ENCODE peak calls at places on chromosome 16, in six cellular contexts. One of them, this sample, is unnamed.

GRCh38 chr16:88065747-88066142 is 114.5 kb downstream of the BANP start:
- DNase-seq in lower leg skin: no peak
- DNase-seq in uterus: no peak
- DNase-seq in upper lobe of right lung: no peak
- DNase-seq in heart left ventricle: peak
- DNase-seq in AG04450: no peak
- DNase-seq in this sample: no peak

GRCh38 chr16:75085556-75085955 is 31.0 kb downstream of the LDHD start:
- DNase-seq in lower leg skin: no peak
- DNase-seq in uterus: no peak
- DNase-seq in upper lobe of right lung: no peak
- DNase-seq in heart left ventricle: no peak
- DNase-seq in AG04450: no peak
- DNase-seq in this sample: no peak

GRCh38 chr16:84141143-84141670 is 3.8 kb downstream of the HSDL1 start:
- DNase-seq in lower leg skin: no peak
- DNase-seq in uterus: no peak
- DNase-seq in upper lobe of right lung: no peak
- DNase-seq in heart left ventricle: no peak
- DNase-seq in AG04450: no peak
- DNase-seq in this sample: no peak

GRCh38 chr16:28951410-28951943 is 740 bp downstream of the NFATC2IP start:
- DNase-seq in lower leg skin: peak
- DNase-seq in uterus: peak
- DNase-seq in upper lobe of right lung: no peak
- DNase-seq in heart left ventricle: no peak
- DNase-seq in AG04450: no peak
- DNase-seq in this sample: no peak

GRCh38 chr16:49793244-49793643 is 62.7 kb downstream of the ZNF423 start:
- DNase-seq in lower leg skin: no peak
- DNase-seq in uterus: no peak
- DNase-seq in upper lobe of right lung: no peak
- DNase-seq in heart left ventricle: no peak
- DNase-seq in AG04450: no peak
- DNase-seq in this sample: no peak

GRCh38 chr16:27318399-27319256 is 4.9 kb downstream of the IL4R start:
- DNase-seq in lower leg skin: no peak
- DNase-seq in uterus: peak
- DNase-seq in upper lobe of right lung: peak
- DNase-seq in heart left ventricle: peak
- DNase-seq in AG04450: no peak
- DNase-seq in this sample: peak

GRCh38 chr16:200388-200787 is 20.1 kb downstream of the HBQ1 start:
- DNase-seq in lower leg skin: no peak
- DNase-seq in uterus: no peak
- DNase-seq in upper lobe of right lung: no peak
- DNase-seq in heart left ventricle: no peak
- DNase-seq in AG04450: no peak
- DNase-seq in this sample: no peak

GRCh38 chr16:85425061-85425662 is 188.0 kb upstream of the GSE1 start:
- DNase-seq in lower leg skin: no peak
- DNase-seq in uterus: peak
- DNase-seq in upper lobe of right lung: peak
- DNase-seq in heart left ventricle: no peak
- DNase-seq in AG04450: no peak
- DNase-seq in this sample: no peak

GRCh38 chr16:28237754-28238357 is 26.1 kb upstream of the XPO6 start:
- DNase-seq in lower leg skin: no peak
- DNase-seq in uterus: no peak
- DNase-seq in upper lobe of right lung: no peak
- DNase-seq in heart left ventricle: no peak
- DNase-seq in AG04450: no peak
- DNase-seq in this sample: no peak

GRCh38 chr16:55325458-55326109 is 1.6 kb downstream of the IRX6 start:
- DNase-seq in lower leg skin: no peak
- DNase-seq in uterus: no peak
- DNase-seq in upper lobe of right lung: no peak
- DNase-seq in heart left ventricle: no peak
- DNase-seq in AG04450: no peak
- DNase-seq in this sample: no peak

GRCh38 chr16:55324491-55325447 is 766 bp downstream of the IRX6 start:
- DNase-seq in lower leg skin: peak
- DNase-seq in uterus: no peak
- DNase-seq in upper lobe of right lung: peak
- DNase-seq in heart left ventricle: no peak
- DNase-seq in AG04450: no peak
- DNase-seq in this sample: no peak

GRCh38 chr16:55326261-55326802 is 2.3 kb downstream of the IRX6 start:
- DNase-seq in lower leg skin: no peak
- DNase-seq in uterus: no peak
- DNase-seq in upper lobe of right lung: no peak
- DNase-seq in heart left ventricle: no peak
- DNase-seq in AG04450: no peak
- DNase-seq in this sample: no peak

GRCh38 chr16:55322327-55322726 is 1.7 kb upstream of the IRX6 start:
- DNase-seq in lower leg skin: no peak
- DNase-seq in uterus: no peak
- DNase-seq in upper lobe of right lung: no peak
- DNase-seq in heart left ventricle: no peak
- DNase-seq in AG04450: no peak
- DNase-seq in this sample: no peak

GRCh38 chr16:55323637-55324490 is at the start of gene IRX6:
- DNase-seq in lower leg skin: peak
- DNase-seq in uterus: no peak
- DNase-seq in upper lobe of right lung: peak
- DNase-seq in heart left ventricle: no peak
- DNase-seq in AG04450: no peak
- DNase-seq in this sample: no peak
- TF ChIP-seq CTCF in lower leg skin: no peak
- TF ChIP-seq CTCF in uterus: no peak
- TF ChIP-seq CTCF in upper lobe of right lung: peak
- TF ChIP-seq CTCF in heart left ventricle: peak
- TF ChIP-seq CTCF in AG04450: no peak
- TF ChIP-seq CTCF in this sample: peak

GRCh38 chr16:69133555-69133954 is 1.1 kb downstream of the UTP4 start:
- DNase-seq in lower leg skin: no peak
- DNase-seq in uterus: no peak
- DNase-seq in upper lobe of right lung: no peak
- DNase-seq in heart left ventricle: no peak
- DNase-seq in AG04450: no peak
- DNase-seq in this sample: no peak

GRCh38 chr16:69130461-69130860 is 1.9 kb downstream of the CHTF8 start:
- DNase-seq in lower leg skin: no peak
- DNase-seq in uterus: no peak
- DNase-seq in upper lobe of right lung: no peak
- DNase-seq in heart left ventricle: no peak
- DNase-seq in AG04450: no peak
- DNase-seq in this sample: no peak

GRCh38 chr16:69131749-69132423 is 502 bp downstream of the CHTF8 start:
- DNase-seq in lower leg skin: peak
- DNase-seq in uterus: peak
- DNase-seq in upper lobe of right lung: peak
- DNase-seq in heart left ventricle: peak
- DNase-seq in AG04450: peak
- DNase-seq in this sample: peak

GRCh38 chr16:69131167-69131748 is 1.1 kb downstream of the CHTF8 start:
- DNase-seq in lower leg skin: no peak
- DNase-seq in uterus: no peak
- DNase-seq in upper lobe of right lung: peak
- DNase-seq in heart left ventricle: no peak
- DNase-seq in AG04450: no peak
- DNase-seq in this sample: peak

GRCh38 chr16:69132424-69133252 is at the start of the genes CHTF8 and UTP4:
- DNase-seq in lower leg skin: peak
- DNase-seq in uterus: peak
- DNase-seq in upper lobe of right lung: peak
- DNase-seq in heart left ventricle: peak
- DNase-seq in AG04450: peak
- DNase-seq in this sample: peak
- TF ChIP-seq CTCF in lower leg skin: no peak
- TF ChIP-seq CTCF in uterus: peak
- TF ChIP-seq CTCF in upper lobe of right lung: no peak
- TF ChIP-seq CTCF in heart left ventricle: no peak
- TF ChIP-seq CTCF in AG04450: no peak
- TF ChIP-seq CTCF in this sample: no peak

DNA sequence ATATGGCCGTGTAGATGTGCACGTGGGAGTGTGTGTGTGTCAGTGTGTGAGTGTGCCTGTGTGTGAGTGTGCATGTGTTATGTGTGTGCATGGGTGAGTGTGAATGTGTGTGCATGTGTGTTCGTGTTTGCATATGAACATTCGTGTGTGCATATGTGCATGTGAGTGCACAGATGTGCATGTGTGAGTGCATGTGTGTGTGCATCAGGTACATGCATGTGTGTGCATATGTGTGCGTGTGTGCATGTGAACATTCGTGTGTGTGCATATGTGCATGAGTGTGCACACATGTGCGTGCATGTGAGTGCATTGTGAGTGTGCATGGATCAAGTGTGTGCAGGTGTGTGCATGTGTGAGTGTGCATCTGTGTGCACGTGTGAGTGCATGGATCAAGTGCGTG is 2.5 kb upstream of the TPSAB1 start:
- DNase-seq in lower leg skin: no peak
- DNase-seq in uterus: no peak
- DNase-seq in upper lobe of right lung: no peak
- DNase-seq in heart left ventricle: no peak
- DNase-seq in AG04450: no peak
- DNase-seq in this sample: no peak
- TF ChIP-seq CTCF in lower leg skin: no peak
- TF ChIP-seq CTCF in uterus: no peak
- TF ChIP-seq CTCF in upper lobe of right lung: no peak
- TF ChIP-seq CTCF in heart left ventricle: no peak
- TF ChIP-seq CTCF in AG04450: no peak
- TF ChIP-seq CTCF in this sample: no peak

GRCh38 chr16:1764971-1765370 is 6.4 kb downstream of the NME3 start:
- DNase-seq in lower leg skin: no peak
- DNase-seq in uterus: no peak
- DNase-seq in upper lobe of right lung: no peak
- DNase-seq in heart left ventricle: no peak
- DNase-seq in AG04450: no peak
- DNase-seq in this sample: no peak

GRCh38 chr16:1765826-1766225 is 5.5 kb downstream of the NME3 start:
- DNase-seq in lower leg skin: no peak
- DNase-seq in uterus: no peak
- DNase-seq in upper lobe of right lung: no peak
- DNase-seq in heart left ventricle: no peak
- DNase-seq in AG04450: no peak
- DNase-seq in this sample: no peak

GRCh38 chr16:1762879-1763520 is 8.3 kb downstream of the NME3 start:
- DNase-seq in lower leg skin: no peak
- DNase-seq in uterus: no peak
- DNase-seq in upper lobe of right lung: no peak
- DNase-seq in heart left ventricle: no peak
- DNase-seq in AG04450: no peak
- DNase-seq in this sample: no peak

GRCh38 chr16:1762196-1762878 is 9.0 kb downstream of the NME3 start:
- DNase-seq in lower leg skin: no peak
- DNase-seq in uterus: no peak
- DNase-seq in upper lobe of right lung: no peak
- DNase-seq in heart left ventricle: no peak
- DNase-seq in AG04450: no peak
- DNase-seq in this sample: no peak

GRCh38 chr16:1763521-1764511 is 7.5 kb downstream of the NME3 start:
- DNase-seq in lower leg skin: no peak
- DNase-seq in uterus: no peak
- DNase-seq in upper lobe of right lung: no peak
- DNase-seq in heart left ventricle: no peak
- DNase-seq in AG04450: no peak
- DNase-seq in this sample: no peak
- TF ChIP-seq CTCF in lower leg skin: no peak
- TF ChIP-seq CTCF in uterus: no peak
- TF ChIP-seq CTCF in upper lobe of right lung: peak
- TF ChIP-seq CTCF in heart left ventricle: peak
- TF ChIP-seq CTCF in AG04450: peak
- TF ChIP-seq CTCF in this sample: peak